ENCODE peak calls at places on chromosomes 1 and 21, in seven cellular contexts. I is mesenchymal stem cell, A is PC-9, F is OCI-LY7, Z is left ventricle myocardium inferior, N is psoas muscle, T is suprapubic skin. S is an unnamed sample.
A peak's percentile ranks its signal among the peaks of the same experiment; 100 is the strongest.

GRCh38 chr21:43739648-43740435 is 20.9 kb downstream of the PDXK start:
- DNase-seq in Z (no peak), A (no peak), F (no peak), I (peak; percentile 58), N (no peak), T (no peak), S (no peak)

GRCh38 chr1:28259935-28260802 is 851 bp downstream of the SESN2 start:
- DNase-seq in Z (peak; percentile 79), A (peak; percentile 50), N (peak; percentile 78), I (peak; percentile 92), T (peak; percentile 89), F (no peak), S (peak; percentile 70)

GRCh38 chr1:93681095-93681548 is 515 bp downstream of the BCAR3 start:
- DNase-seq in N (peak; percentile 29), F (peak; percentile 50), I (peak; percentile 55), A (no peak), Z (no peak), T (no peak), S (no peak)

GRCh38 chr1:223776075-223776814 is 63.9 kb downstream of the CAPN2 start:
- DNase-seq in T (no peak), Z (no peak), N (no peak), A (peak; percentile 98), F (no peak), I (peak; percentile 85), S (no peak)

GRCh38 chr1:209880051-209880450 is 52.3 kb downstream of the UTP25 start:
- DNase-seq in N (no peak), A (no peak), F (no peak), I (no peak), Z (no peak), T (no peak), S (no peak)

GRCh38 chr1:28329395-28330153 is 734 bp downstream of the MED18 start:
- DNase-seq in T (peak; percentile 71), N (peak; percentile 25), F (peak; percentile 60), I (peak; percentile 60), Z (no peak), A (no peak), S (no peak)

GRCh38 chr1:204067935-204068334 is 5.0 kb upstream of the SOX13 start:
- DNase-seq in I (no peak), Z (no peak), N (no peak), A (no peak), T (no peak), F (no peak), S (no peak)

GRCh38 chr1:243916160-243916559 is 66.1 kb upstream of the AKT3 start:
- DNase-seq in T (no peak), I (no peak), A (peak; percentile 91), Z (no peak), F (no peak), N (no peak), S (no peak)

GRCh38 chr21:38379171-38379570 is 119.1 kb downstream of the ERG start:
- DNase-seq in A (no peak), T (no peak), N (no peak), I (no peak), Z (no peak), F (no peak), S (no peak)

GRCh38 chr1:61626820-61627219 is 98.1 kb downstream of the TM2D1 start:
- DNase-seq in N (no peak), Z (no peak), F (no peak), A (no peak), T (no peak), I (no peak), S (no peak)

GRCh38 chr1:82565546-82565945 is 764.8 kb downstream of the ADGRL2 start:
- DNase-seq in N (no peak), F (no peak), T (no peak), A (no peak), Z (no peak), I (no peak), S (no peak)

GRCh38 chr1:3429766-3430165 is 24.7 kb upstream of the ARHGEF16 start:
- DNase-seq in I (no peak), F (no peak), Z (no peak), N (no peak), A (no peak), T (no peak), S (no peak)

GRCh38 chr1:234898455-234899033 is 230.1 kb downstream of the TOMM20 start:
- DNase-seq in A (no peak), F (no peak), Z (no peak), I (no peak), N (no peak), T (no peak), S (no peak)

GRCh38 chr1:107187399-107187798 is 46.6 kb downstream of the NTNG1 start:
- DNase-seq in Z (no peak), N (no peak), F (no peak), T (no peak), I (no peak), A (no peak), S (no peak)

GRCh38 chr1:30088594-30089556 is 634.5 kb downstream of the MATN1 start:
- DNase-seq in F (no peak), A (no peak), N (no peak), I (peak; percentile 9), T (no peak), Z (peak; percentile 21), S (no peak)

GRCh38 chr1:30084909-30085571 is 638.3 kb downstream of the MATN1 start:
- DNase-seq in N (no peak), Z (no peak), I (peak; percentile 4), F (no peak), A (no peak), T (no peak), S (no peak)

GRCh38 chr1:30083800-30084464 is 639.5 kb downstream of the MATN1 start:
- DNase-seq in F (no peak), T (no peak), A (peak; percentile 59), I (peak; percentile 89), Z (no peak), N (no peak), S (no peak)

GRCh38 chr1:30087465-30087864 is 635.9 kb downstream of the MATN1 start:
- DNase-seq in N (no peak), I (peak; percentile 12), F (peak; percentile 7), Z (no peak), T (no peak), A (no peak), S (no peak)

GRCh38 chr1:30085814-30086770 is 637.3 kb downstream of the MATN1 start:
- DNase-seq in A (no peak), T (no peak), I (peak; percentile 63), N (peak; percentile 55), F (peak; percentile 33), Z (peak; percentile 55), S (no peak)
- H3K4me3 ChIP-seq in A (no peak overlapping the region), T (no peak overlapping the region), I (peak overlapping the region; percentile 56), N (no peak overlapping the region), F (no peak overlapping the region), Z (peak overlapping the region; percentile 28), S (no peak overlapping the region)

DNA sequence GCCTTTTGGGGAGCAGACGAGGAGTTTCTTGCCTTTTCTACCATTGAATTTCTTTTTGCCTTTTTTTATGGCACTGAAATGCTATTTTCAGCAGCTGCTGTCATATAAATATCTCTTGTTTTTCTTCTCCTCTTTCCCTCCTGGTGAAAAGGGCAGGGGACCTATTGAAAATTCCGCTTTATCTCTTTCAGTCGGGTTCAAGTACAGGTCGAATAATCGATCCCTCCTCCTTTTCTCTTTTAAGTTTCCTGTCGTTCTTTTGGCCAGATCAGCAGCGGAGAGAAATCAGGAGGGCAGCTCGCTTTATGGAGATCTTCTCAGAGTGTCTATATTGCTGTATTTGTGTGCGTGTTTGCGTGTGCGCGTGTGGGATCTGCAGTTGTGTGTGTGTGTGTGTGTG is 67.5 kb upstream of the CASZ1 start:
- DNase-seq in Z (no peak), T (no peak), A (no peak), I (no peak), F (no peak), N (no peak), S (no peak)
- H3K4me1 ChIP-seq in Z (peaks cover 53% of the 10 kb centered on the region), T (peaks cover 18% of the 10 kb centered on the region), A (no peaks in the 10 kb centered on the region), I (peaks cover 10% of the 10 kb centered on the region), F (peaks cover 3% of the 10 kb centered on the region), N (peaks cover 36% of the 10 kb centered on the region), S (peaks cover 7% of the 10 kb centered on the region)

DNA sequence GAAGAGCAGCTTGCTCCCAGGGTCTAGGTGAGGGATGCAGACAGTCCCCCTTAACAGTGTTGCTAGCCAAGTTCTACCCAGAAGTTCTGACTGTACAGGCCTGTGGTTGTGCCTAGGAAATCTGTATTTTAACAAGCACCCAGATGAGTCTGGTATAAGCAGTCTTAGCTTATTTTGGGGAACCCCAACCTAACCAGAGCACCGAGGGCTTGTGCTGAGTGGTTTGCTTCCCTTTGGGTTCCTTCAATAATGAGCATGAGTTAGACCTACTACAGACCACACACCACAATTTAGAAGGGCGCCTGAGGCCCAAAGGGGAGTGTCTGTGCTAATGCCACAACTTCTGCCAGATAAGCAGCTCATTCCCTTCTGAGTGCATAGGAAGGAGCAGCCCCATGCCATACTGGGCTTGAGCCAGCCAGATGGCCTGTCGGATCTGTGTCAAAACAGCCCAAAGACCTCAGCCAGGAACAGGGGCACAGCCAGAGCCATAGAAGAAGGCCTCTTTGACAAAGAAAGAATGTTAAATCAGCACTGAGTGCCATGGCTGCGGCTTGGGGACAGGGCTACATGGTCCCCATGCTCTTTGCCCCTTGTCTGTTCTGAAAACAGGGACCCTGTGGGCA is 15.4 kb upstream of the LSS start:
- DNase-seq in A (no peak), Z (no peak), F (no peak), I (no peak), T (no peak), N (no peak), S (no peak)
- H3K36me3 ChIP-seq in A (no peaks in the 10 kb centered on the region), Z (peaks cover 95% of the 10 kb centered on the region), F (peaks cover 96% of the 10 kb centered on the region), I (peaks cover 97% of the 10 kb centered on the region), T (peaks cover 95% of the 10 kb centered on the region), N (peaks cover 14% of the 10 kb centered on the region), S (peaks cover 39% of the 10 kb centered on the region)

GRCh38 chr1:218030846-218031245 is 254.2 kb upstream of the RRP15 start:
- DNase-seq in F (no peak), T (no peak), A (no peak), Z (no peak), N (no peak), I (no peak), S (no peak)

DNA sequence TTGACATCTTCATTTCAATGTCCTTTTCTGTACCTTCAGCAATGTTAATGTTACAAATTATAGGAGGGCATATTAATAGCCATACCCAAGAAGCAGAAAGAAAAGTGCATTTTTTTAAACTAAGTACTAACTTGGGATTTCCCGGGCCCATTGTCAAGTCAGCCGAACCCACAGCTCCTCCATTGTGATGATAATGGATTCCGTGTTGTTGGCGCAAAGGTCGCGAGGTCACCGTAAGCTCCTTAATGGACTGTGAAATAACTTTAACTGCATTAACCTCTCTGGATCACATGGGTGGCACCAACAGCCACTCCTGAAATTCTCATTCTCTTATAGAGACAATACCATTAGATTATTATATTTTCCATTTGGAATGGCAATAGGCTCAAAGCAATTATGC is 250.6 kb upstream of the RRP15 start:
- DNase-seq in T (no peak), I (no peak), Z (no peak), N (no peak), F (no peak), A (no peak), S (peak; percentile 41)
- H3K4me3 ChIP-seq in T (no peak overlapping the region), I (no peak overlapping the region), Z (no peak overlapping the region), N (no peak overlapping the region), F (no peak overlapping the region), A (no peak overlapping the region), S (no peak overlapping the region)

DNA sequence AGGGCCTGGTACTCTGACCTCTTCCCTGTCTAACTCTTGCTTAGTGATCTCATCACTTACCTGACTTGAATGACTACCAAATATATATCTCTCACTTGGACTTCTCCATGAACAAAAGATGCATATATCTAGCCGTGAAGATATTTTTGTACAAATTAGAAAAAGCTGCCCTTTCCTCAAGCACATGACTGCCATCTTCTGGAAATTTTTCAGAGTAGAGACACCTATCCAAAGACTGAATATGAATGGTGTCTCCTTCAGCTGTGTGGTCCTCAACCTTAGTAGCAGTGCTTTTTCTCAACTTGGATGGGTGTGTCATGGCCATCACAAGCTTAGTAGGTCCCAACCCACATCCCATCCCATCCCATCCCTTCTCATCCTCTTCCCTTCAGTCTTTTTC is 142.3 kb downstream of the DNM3 start:
- DNase-seq in F (peak; percentile 1), A (no peak), I (peak; percentile 38), T (no peak), N (no peak), Z (no peak), S (no peak)
- H3K4me1 ChIP-seq in F (no peaks in the 10 kb centered on the region), A (no peaks in the 10 kb centered on the region), I (no peaks in the 10 kb centered on the region), T (no peaks in the 10 kb centered on the region), N (peaks cover 6% of the 10 kb centered on the region), Z (peaks cover 11% of the 10 kb centered on the region), S (no peaks in the 10 kb centered on the region)